ENCODE peak calls at places on chromosomes 1 and 21, in seven cellular contexts. Z is IMR-90, E is spleen, Y is stomach, V is Peyer's patch, B is A549, F is transverse colon. K is an unnamed sample.
A peak's percentile ranks its signal among the peaks of the same experiment; 100 is the strongest.

GRCh38 chr1:43934279-43934985 is 831 bp downstream of the ARTN start:
- DNase-seq in Z (peak; percentile 53), E (peak; percentile 87), Y (peak; percentile 68), V (peak; percentile 49), B (peak; percentile 60), F (peak; percentile 82), K (peak; percentile 64)

GRCh38 chr1:31576743-31577455 is 584 bp downstream of the TINAGL1 start:
- DNase-seq in Z (no peak), E (no peak), Y (peak; percentile 61), V (no peak), B (no peak), F (no peak), K (no peak)

GRCh38 chr21:38989745-38990423 is 184.2 kb downstream of the ETS2 start:
- DNase-seq in Z (peak; percentile 94), E (no peak), Y (peak; percentile 59), V (no peak), B (no peak), F (no peak), K (peak; percentile 62)

GRCh38 chr1:109913360-109913879 is 2.8 kb downstream of the CSF1 start:
- DNase-seq in Z (no peak), E (no peak), Y (no peak), V (no peak), B (no peak), F (no peak), K (no peak)

GRCh38 chr1:101039245-101039644 is 13.7 kb upstream of the DPH5 start:
- DNase-seq in Z (no peak), E (no peak), Y (no peak), V (no peak), B (no peak), F (no peak), K (no peak)

GRCh38 chr21:41824466-41825207 is 54.5 kb downstream of the PRDM15 start:
- DNase-seq in Z (no peak), E (peak; percentile 64), Y (no peak), V (no peak), B (no peak), F (no peak), K (no peak)

GRCh38 chr1:113793878-113794834 is 18.1 kb downstream of the RSBN1 start:
- DNase-seq in Z (no peak), E (no peak), Y (no peak), V (no peak), B (no peak), F (no peak), K (no peak)

GRCh38 chr1:151846062-151846568 is 6.5 kb upstream of the C2CD4D start:
- DNase-seq in Z (peak; percentile 75), E (no peak), Y (no peak), V (no peak), B (peak; percentile 58), F (no peak), K (no peak)

GRCh38 chr1:84847253-84848247 is 45.5 kb downstream of the LPAR3 start:
- DNase-seq in Z (peak; percentile 96), E (no peak), Y (peak; percentile 95), V (no peak), B (no peak), F (peak; percentile 80), K (peak; percentile 36)

DNA sequence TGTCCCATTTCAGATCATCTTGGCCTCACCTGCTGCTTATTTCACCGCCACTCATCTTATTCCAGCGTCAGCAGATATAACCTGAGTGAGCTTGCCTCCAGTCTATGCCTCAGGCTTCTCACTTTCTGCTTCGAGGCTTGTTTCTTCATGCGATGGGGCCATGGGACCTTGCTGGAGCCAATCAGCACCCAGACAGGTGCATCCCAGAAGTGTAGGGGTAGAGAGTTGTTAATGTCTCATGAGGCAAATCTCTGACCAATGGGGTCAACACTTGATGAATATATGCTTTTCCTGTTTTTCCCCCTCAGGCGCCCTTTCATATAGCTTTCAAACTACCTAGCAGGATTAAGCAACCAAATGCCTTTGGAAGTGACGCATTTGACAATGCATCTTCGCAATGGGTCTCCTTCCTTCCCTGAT is 935 bp upstream of the YIPF1 start:
- DNase-seq in Z (no peak), E (no peak), Y (no peak), V (no peak), B (no peak), F (no peak), K (no peak)
- H3K4me3 ChIP-seq in Z (peak overlapping the region; percentile 97), E (peak overlapping the region; percentile 92), Y (peak overlapping the region; percentile 96), V (peak overlapping the region; percentile 85), B (peak overlapping the region; percentile 87), F (peak overlapping the region; percentile 89), K (peak overlapping the region; percentile 77)

GRCh38 chr1:42689912-42690311 is 7.7 kb downstream of the YBX1 start:
- DNase-seq in Z (no peak), E (no peak), Y (no peak), V (no peak), B (no peak), F (peak; percentile 28), K (no peak)

GRCh38 chr1:42692941-42693340 is 10.7 kb downstream of the YBX1 start:
- DNase-seq in Z (no peak), E (no peak), Y (no peak), V (no peak), B (no peak), F (no peak), K (no peak)

GRCh38 chr1:42691157-42691498 is 8.9 kb downstream of the YBX1 start:
- DNase-seq in Z (no peak), E (no peak), Y (no peak), V (no peak), B (no peak), F (no peak), K (no peak)

GRCh38 chr1:42690477-42691156 is 8.4 kb downstream of the YBX1 start:
- DNase-seq in Z (peak; percentile 14), E (no peak), Y (no peak), V (no peak), B (no peak), F (no peak), K (no peak)

GRCh38 chr1:42692461-42692860 is 10.2 kb downstream of the YBX1 start:
- DNase-seq in Z (no peak), E (no peak), Y (no peak), V (no peak), B (no peak), F (peak; percentile 57), K (no peak)
- H3K4me1 ChIP-seq in Z (peaks cover 16% of the 10 kb centered on the region), E (peaks cover 54% of the 10 kb centered on the region), Y (peaks cover 78% of the 10 kb centered on the region), V (peaks cover 2% of the 10 kb centered on the region), B (peaks cover 57% of the 10 kb centered on the region), F (peaks cover 51% of the 10 kb centered on the region), K (peaks cover 13% of the 10 kb centered on the region)

GRCh38 chr1:1394116-1394515 is 5.0 kb downstream of the CCNL2 start:
- DNase-seq in Z (no peak), E (no peak), Y (no peak), V (no peak), B (no peak), F (no peak), K (no peak)

GRCh38 chr1:1393014-1393413 is 6.1 kb downstream of the CCNL2 start:
- DNase-seq in Z (no peak), E (no peak), Y (no peak), V (no peak), B (no peak), F (no peak), K (no peak)

GRCh38 chr1:1391225-1391624 is 7.9 kb downstream of the CCNL2 start:
- DNase-seq in Z (no peak), E (no peak), Y (no peak), V (no peak), B (no peak), F (no peak), K (no peak)

GRCh38 chr1:1395166-1395565 is 4.0 kb downstream of the CCNL2 start:
- DNase-seq in Z (no peak), E (no peak), Y (no peak), V (no peak), B (no peak), F (no peak), K (no peak)

DNA sequence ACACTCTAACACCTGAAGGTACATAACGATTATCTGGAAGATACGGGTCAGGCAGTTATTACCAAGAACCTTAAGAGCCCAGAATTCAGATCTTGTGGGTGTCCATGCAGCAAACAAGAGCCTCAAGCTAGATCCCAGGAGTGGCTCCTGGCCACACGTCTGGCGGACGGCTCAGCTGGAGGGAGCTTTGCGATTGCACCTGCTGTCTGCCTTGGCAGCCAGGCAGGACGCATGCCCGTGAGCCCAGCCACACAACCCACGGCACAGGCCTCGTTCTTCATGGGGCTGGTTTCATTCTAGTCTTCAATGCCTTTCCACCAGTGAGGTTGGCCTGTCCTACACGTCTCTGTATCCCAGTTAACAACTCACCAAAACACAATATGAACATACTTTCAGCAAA is 5.7 kb downstream of the CCNL2 start:
- DNase-seq in Z (no peak), E (no peak), Y (no peak), V (no peak), B (no peak), F (no peak), K (no peak)
- TF ChIP-seq POLR2A in Z (no peak), E (no peak), Y (no peak), V (no peak), B (no peak), F (no peak), K (no peak)

GRCh38 chr1:241638091-241638682 is 2.0 kb downstream of the CHML start:
- DNase-seq in Z (no peak), E (no peak), Y (no peak), V (no peak), B (no peak), F (no peak), K (no peak)
- H3K4me3 ChIP-seq in Z (peak overlapping the region; percentile 27), E (peak overlapping the region; percentile 72), Y (no peak overlapping the region), V (no peak overlapping the region), B (peak overlapping the region; percentile 74), F (no peak overlapping the region), K (no peak overlapping the region)

GRCh38 chr1:204834752-204835151 is 35.9 kb upstream of the NFASC start:
- DNase-seq in Z (no peak), E (no peak), Y (no peak), V (no peak), B (no peak), F (no peak), K (no peak)
- H3K4me1 ChIP-seq in Z (no peaks in the 10 kb centered on the region), E (no peaks in the 10 kb centered on the region), Y (peaks cover 5% of the 10 kb centered on the region), V (no peaks in the 10 kb centered on the region), B (no peaks in the 10 kb centered on the region), F (peaks cover 5% of the 10 kb centered on the region), K (peaks cover 6% of the 10 kb centered on the region)

DNA sequence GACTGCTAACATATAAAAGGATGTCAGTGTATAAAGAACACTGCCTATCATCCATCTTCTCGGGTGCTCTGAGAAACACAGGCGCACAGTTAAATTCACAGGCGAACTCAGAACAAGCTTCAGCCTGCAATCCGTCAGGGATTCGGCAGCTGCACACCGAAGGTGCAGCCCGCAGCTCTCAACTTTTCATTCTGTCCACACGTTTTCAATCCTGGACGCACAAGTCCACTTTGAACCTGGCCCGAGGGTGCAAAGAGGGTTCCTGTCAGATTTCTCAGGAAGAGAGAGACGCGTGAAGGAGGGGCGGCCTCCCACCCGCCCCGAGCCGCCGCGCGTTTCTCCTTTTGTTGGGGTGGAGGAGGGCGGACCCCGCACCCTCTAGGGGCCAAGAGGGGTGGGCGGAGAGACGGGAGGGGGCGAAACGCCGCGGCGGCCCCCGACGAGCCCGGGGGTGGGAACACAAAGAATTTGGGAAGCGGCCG is 724 bp downstream of the DOCK7 start:
- DNase-seq in Z (peak; percentile 43), E (no peak), Y (peak; percentile 29), V (peak; percentile 21), B (peak; percentile 13), F (no peak), K (peak; percentile 58)
- TF ChIP-seq POLR2A in Z (no peak), E (no peak), Y (no peak), V (no peak), B (no peak), F (no peak), K (no peak)

DNA sequence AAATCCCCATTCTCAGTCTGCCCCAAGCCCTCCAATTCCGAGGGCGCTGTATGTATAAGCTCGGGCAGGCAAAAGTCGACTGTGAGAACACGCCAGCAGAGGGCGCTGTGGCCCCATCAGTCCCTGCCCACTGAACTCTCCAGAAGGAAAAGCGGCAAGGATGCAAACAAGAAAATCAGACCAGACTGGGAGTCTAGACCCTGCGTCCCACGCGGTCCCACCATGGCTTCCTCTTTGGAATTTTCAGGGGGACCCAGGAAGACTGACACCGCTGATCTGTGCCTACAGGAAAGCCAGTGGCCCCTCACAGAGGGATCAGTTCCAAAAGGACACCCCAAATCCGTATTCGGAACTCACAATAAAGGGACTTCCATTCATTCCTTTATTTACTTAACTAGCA is 19.5 kb downstream of the TEX35 start:
- DNase-seq in Z (peak; percentile 78), E (peak; percentile 93), Y (peak; percentile 91), V (peak; percentile 83), B (peak; percentile 94), F (peak; percentile 90), K (peak; percentile 86)
- H3K4me3 ChIP-seq in Z (no peak overlapping the region), E (no peak overlapping the region), Y (no peak overlapping the region), V (no peak overlapping the region), B (no peak overlapping the region), F (no peak overlapping the region), K (no peak overlapping the region)